ENCODE peak calls at places on chromosome 20, in four cellular contexts. One of them, this sample, is unnamed.
A peak's percentile ranks its signal among the peaks of the same experiment; 100 is the strongest.

GRCh38 chr20:10332656-10333421 is 101.2 kb downstream of the MKKS start:
- DNase-seq in WTC11: no peak
- DNase-seq in HepG2: no peak
- DNase-seq in K562: no peak
- DNase-seq in this sample: no peak

GRCh38 chr20:16271450-16271849 is 301.8 kb downstream of the KIF16B start:
- DNase-seq in K562: no peak
- DNase-seq in WTC11: no peak
- DNase-seq in HepG2: peak; percentile 20
- DNase-seq in this sample: no peak

GRCh38 chr20:17654649-17655285 is 27.3 kb downstream of the RRBP1 start:
- DNase-seq in WTC11: peak; percentile 80
- DNase-seq in HepG2: peak; percentile 53
- DNase-seq in K562: peak; percentile 44
- DNase-seq in this sample: peak; percentile 52

GRCh38 chr20:60135276-60135675 is 177.1 kb downstream of the CDH26 start:
- DNase-seq in HepG2: no peak
- DNase-seq in K562: no peak
- DNase-seq in WTC11: no peak
- DNase-seq in this sample: no peak

GRCh38 chr20:15911557-15911956 is 661.7 kb downstream of the KIF16B start:
- DNase-seq in K562: no peak
- DNase-seq in HepG2: no peak
- DNase-seq in WTC11: no peak
- DNase-seq in this sample: no peak

GRCh38 chr20:5557123-5557522 is 193.1 kb upstream of the SHLD1 start:
- DNase-seq in WTC11: peak; percentile 69
- DNase-seq in K562: peak; percentile 63
- DNase-seq in HepG2: peak; percentile 61
- DNase-seq in this sample: peak; percentile 54

GRCh38 chr20:62825994-62826645 is 9.3 kb downstream of the COL9A3 start:
- DNase-seq in K562: no peak
- DNase-seq in WTC11: no peak
- DNase-seq in HepG2: no peak
- DNase-seq in this sample: no peak

GRCh38 chr20:63058696-63059335 is 52.1 kb upstream of the BHLHE23 start:
- DNase-seq in K562: peak; percentile 24
- DNase-seq in WTC11: peak; percentile 12
- DNase-seq in HepG2: no peak
- DNase-seq in this sample: no peak

DNA sequence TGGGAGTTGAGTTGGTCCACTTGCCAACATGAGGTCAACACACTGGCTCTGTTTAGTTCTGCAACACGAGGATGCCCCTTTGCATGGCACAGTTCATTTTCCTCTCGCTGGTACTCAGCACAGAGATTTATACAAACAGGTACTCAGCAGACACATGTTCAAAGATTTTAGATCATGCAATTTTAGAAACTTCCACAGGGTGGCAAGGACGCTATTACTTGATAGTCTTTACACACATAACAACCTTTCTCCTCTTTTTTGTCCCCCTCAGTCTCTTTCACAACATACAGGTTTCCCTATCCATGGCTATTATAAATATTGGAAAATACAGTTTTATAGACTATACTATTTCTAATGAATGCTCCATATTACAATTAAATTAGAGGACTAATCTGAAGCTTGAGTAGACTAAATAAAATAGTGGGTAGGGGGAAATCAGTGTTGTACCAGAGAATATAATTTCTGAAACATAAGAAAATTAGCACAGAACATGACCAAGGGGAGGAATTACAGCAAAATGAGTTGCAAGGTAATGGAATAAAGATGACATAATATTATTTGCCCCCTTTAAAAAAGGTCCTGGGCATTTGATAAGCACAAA is 331.8 kb upstream of the BTBD3 start:
- DNase-seq in K562: no peak
- DNase-seq in WTC11: no peak
- DNase-seq in HepG2: peak; percentile 16
- DNase-seq in this sample: no peak
- TF ChIP-seq FOXJ3 in K562: no peak
- TF ChIP-seq FOXJ3 in WTC11: no peak
- TF ChIP-seq FOXJ3 in HepG2: no peak
- TF ChIP-seq FOXJ3 in this sample: no peak

GRCh38 chr20:23078351-23078993 is 7.7 kb downstream of the CD93 start:
- DNase-seq in HepG2: no peak
- DNase-seq in K562: no peak
- DNase-seq in WTC11: no peak
- DNase-seq in this sample: no peak

GRCh38 chr20:23080521-23080920 is 5.6 kb downstream of the CD93 start:
- DNase-seq in HepG2: no peak
- DNase-seq in K562: no peak
- DNase-seq in WTC11: no peak
- DNase-seq in this sample: no peak

GRCh38 chr20:23079926-23080325 is 6.2 kb downstream of the CD93 start:
- DNase-seq in WTC11: no peak
- DNase-seq in K562: no peak
- DNase-seq in HepG2: no peak
- DNase-seq in this sample: no peak

GRCh38 chr20:23077277-23077676 is 8.8 kb downstream of the CD93 start:
- DNase-seq in HepG2: no peak
- DNase-seq in K562: no peak
- DNase-seq in WTC11: no peak
- DNase-seq in this sample: no peak

DNA sequence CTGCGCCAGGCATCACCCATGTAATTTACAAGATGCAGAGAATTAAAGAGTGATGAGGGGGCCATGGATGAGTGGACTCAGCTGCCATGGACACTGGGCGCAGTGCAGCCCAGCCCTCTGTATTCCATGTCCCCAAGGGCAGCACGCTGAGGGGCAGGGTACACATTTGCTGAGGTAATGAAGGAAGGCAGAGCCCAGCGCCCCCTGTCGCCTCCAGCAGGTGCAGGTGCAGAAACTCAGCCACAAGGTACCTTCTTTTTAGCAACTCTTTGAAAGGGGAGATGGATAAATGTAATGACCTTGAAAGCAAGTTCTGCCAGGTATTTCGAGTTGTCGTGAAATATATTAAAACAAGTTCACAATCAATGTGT is 7.1 kb downstream of the CD93 start:
- DNase-seq in HepG2: peak; percentile 16
- DNase-seq in WTC11: peak; percentile 69
- DNase-seq in K562: peak; percentile 63
- DNase-seq in this sample: no peak
- TF ChIP-seq USF2 in HepG2: no peak
- TF ChIP-seq USF2 in WTC11: no peak
- TF ChIP-seq USF2 in K562: no peak
- TF ChIP-seq USF2 in this sample: no peak

GRCh38 chr20:38804243-38804642 is 1.3 kb upstream of the PPP1R16B start:
- DNase-seq in WTC11: no peak
- DNase-seq in K562: no peak
- DNase-seq in HepG2: no peak
- DNase-seq in this sample: no peak

GRCh38 chr20:38805502-38805957 is at the start of gene PPP1R16B:
- DNase-seq in K562: peak; percentile 77
- DNase-seq in WTC11: peak; percentile 81
- DNase-seq in HepG2: no peak
- DNase-seq in this sample: peak; percentile 94

GRCh38 chr20:38806855-38807655 is 1.6 kb downstream of the PPP1R16B start:
- DNase-seq in HepG2: no peak
- DNase-seq in K562: no peak
- DNase-seq in WTC11: peak; percentile 27
- DNase-seq in this sample: peak; percentile 43

GRCh38 chr20:38805958-38806854 is 709 bp downstream of the PPP1R16B start:
- DNase-seq in HepG2: no peak
- DNase-seq in K562: peak; percentile 37
- DNase-seq in WTC11: peak; percentile 44
- DNase-seq in this sample: peak; percentile 76

DNA sequence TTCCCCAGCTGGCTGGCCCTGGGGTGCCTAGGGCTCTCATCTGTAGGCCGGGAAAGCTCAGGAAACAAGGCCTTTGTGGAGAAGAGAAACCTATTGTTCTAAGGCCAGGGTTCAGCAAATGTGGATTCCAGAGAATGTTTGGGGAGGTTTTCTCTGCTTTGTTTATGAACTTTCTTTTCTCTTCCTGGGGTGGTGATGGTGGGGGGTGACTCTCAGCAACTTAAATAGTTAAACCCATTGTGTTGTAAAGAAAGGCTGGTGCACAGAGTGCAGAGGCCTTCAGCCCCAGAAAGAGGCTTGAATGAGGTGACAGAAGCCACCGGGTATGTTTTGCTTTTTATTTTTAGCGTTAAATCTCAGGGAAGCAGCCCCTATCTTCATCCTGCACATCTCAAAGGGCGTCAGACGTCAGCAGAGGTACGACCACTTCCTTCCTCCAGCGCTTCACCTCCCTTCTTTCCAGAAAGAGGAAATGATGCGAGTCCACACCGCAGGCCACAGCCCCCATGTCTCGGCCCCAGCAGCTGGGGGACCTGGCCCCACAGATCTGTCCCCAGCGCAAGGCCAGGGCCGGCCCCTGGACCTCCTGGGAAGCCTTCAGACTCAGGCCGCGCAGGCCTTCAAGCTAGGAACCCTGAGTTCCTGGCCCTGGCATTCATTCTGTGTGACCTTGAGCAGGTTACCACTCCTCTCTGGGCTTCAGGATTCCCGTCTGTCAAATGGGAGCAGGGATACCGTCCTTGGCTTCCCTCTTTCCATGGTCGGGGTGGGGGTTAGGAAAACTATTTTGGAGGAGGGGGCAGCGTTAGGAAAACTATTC is 605 bp upstream of the PPP1R16B start:
- DNase-seq in K562: peak; percentile 71
- DNase-seq in WTC11: peak; percentile 48
- DNase-seq in HepG2: no peak
- DNase-seq in this sample: no peak
- TF ChIP-seq FOXJ3 in K562: no peak
- TF ChIP-seq FOXJ3 in WTC11: no peak
- TF ChIP-seq FOXJ3 in HepG2: no peak
- TF ChIP-seq FOXJ3 in this sample: no peak

GRCh38 chr20:39165099-39165498 is 203.0 kb downstream of the DHX35 start:
- DNase-seq in WTC11: no peak
- DNase-seq in K562: no peak
- DNase-seq in HepG2: no peak
- DNase-seq in this sample: no peak

GRCh38 chr20:39164642-39165041 is 202.5 kb downstream of the DHX35 start:
- DNase-seq in K562: no peak
- DNase-seq in WTC11: no peak
- DNase-seq in HepG2: no peak
- DNase-seq in this sample: no peak
- TF ChIP-seq USF2 in K562: no peak
- TF ChIP-seq USF2 in WTC11: no peak
- TF ChIP-seq USF2 in HepG2: no peak
- TF ChIP-seq USF2 in this sample: no peak

GRCh38 chr20:35305682-35306556 is 13.7 kb upstream of the FAM83C start:
- DNase-seq in HepG2: peak; percentile 92
- DNase-seq in K562: peak; percentile 85
- DNase-seq in WTC11: no peak
- DNase-seq in this sample: no peak
- TF ChIP-seq FOXJ3 in HepG2: no peak
- TF ChIP-seq FOXJ3 in K562: no peak
- TF ChIP-seq FOXJ3 in WTC11: no peak
- TF ChIP-seq FOXJ3 in this sample: no peak

DNA sequence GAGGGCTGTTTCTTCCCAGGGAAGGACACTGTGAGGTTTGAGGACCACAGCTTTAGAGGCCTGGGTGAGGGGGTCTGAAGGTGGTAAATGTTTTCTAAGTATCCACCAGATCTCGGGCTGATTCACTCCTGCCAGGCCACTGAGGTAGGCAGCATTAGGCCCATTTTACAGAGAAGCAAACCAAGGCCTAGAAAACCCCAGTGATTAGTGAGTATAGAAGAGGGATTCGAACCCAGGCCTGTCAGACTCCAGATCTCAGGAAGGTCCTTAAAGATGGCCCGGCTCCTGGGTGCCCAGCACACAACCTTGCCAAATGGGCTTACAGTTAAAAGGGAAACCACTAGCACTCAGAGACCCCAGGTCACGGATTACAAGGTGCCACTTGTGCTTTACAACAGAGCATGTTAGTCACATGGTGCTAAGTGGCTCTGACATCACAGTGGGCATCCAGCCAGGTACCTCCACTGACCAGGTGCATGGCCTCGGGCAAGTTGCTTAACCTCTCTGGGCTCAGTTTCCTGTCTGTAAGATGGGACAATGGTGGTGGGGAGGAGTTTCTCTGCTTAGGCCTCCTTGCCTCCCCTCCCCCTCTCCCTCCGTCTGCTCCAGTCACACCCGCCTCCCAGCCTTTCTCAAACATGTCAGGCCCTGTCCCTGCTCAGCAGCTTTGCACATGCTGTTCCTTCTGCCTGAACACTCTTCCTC is 18.8 kb upstream of the SIRPA start:
- DNase-seq in WTC11: no peak
- DNase-seq in HepG2: no peak
- DNase-seq in K562: no peak
- DNase-seq in this sample: no peak
- TF ChIP-seq USF2 in WTC11: no peak
- TF ChIP-seq USF2 in HepG2: no peak
- TF ChIP-seq USF2 in K562: no peak
- TF ChIP-seq USF2 in this sample: no peak

DNA sequence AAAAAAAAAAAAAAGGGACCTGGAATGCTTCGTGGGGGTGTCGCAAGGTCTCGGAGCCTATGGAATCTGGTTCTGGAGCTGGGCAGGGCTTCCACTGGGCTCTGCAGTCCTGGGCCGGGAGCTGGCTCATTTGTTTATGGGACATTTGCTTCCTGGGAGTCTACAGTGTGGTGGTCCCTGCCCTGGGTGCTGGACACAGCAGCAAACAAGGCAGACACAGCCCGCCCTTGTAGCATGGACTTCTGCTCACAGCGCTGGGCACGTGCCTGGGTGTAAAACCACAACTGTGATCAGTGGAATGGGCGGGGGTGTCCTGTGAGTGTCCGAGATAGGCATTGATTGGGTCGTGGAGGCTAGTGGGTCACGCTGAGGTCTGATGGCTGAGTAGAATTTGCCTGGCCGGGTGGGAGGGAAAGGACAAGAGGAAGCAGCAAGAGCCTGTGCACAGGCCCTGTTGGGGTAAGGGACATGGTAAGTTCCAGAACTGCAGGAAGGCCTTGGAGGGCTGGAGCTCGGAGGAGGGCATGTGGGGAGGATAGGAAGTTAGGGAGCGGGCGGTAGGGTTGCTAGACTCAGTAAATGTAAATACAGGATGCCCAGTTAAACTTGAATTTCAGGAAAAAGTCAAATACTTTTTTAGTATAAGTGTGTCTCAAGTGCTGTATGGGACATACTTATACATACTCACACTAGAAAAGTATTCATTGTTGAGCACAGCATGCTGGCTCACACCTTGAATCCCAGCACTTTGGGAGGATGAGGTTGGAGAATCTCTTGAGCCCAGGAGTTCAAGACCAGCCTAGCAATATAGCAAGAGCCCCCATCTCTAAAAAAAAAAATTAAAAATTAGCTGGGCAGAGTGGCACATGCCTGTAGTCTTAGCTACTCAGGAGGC is 61.3 kb upstream of the PMEPA1 start:
- DNase-seq in K562: no peak
- DNase-seq in WTC11: no peak
- DNase-seq in HepG2: no peak
- DNase-seq in this sample: no peak
- TF ChIP-seq FOXJ3 in K562: no peak
- TF ChIP-seq FOXJ3 in WTC11: no peak
- TF ChIP-seq FOXJ3 in HepG2: no peak
- TF ChIP-seq FOXJ3 in this sample: no peak